ENCODE peak calls at places on chromosomes 7 and 10, in seven cellular contexts. P, V, A, N, M, J and X are unnamed samples.
A peak's percentile ranks its signal among the peaks of the same experiment; 100 is the strongest.

GRCh38 chr7:121126801-121127534 is 138.5 kb downstream of the CPED1 start:
- DNase-seq in M (no peak), P (no peak), N (no peak), J (no peak), A (no peak), V (no peak), X (no peak)

GRCh38 chr7:106114735-106115383 is 2.7 kb upstream of the SYPL1 start:
- DNase-seq in J (no peak), N (no peak), P (no peak), M (peak; percentile 63), A (peak; percentile 22), V (no peak), X (no peak)

GRCh38 chr7:120353171-120353570 is 80.2 kb downstream of the KCND2 start:
- DNase-seq in V (no peak), J (no peak), N (no peak), P (no peak), A (no peak), M (no peak), X (no peak)

GRCh38 chr10:116699049-116699782 is 43.1 kb downstream of the HSPA12A start:
- DNase-seq in V (no peak), A (no peak), N (no peak), P (no peak), M (no peak), J (no peak), X (no peak)

GRCh38 chr7:101308245-101309085 is 13.1 kb downstream of the IFT22 start:
- DNase-seq in N (no peak), P (no peak), J (no peak), M (peak; percentile 71), A (peak; percentile 6), V (peak; percentile 52), X (no peak)

GRCh38 chr7:79176859-79177477 is 276.5 kb downstream of the MAGI2 start:
- DNase-seq in M (no peak), P (peak; percentile 1), A (no peak), J (peak; percentile 29), V (peak; percentile 3), N (no peak), X (no peak)

GRCh38 chr7:77439572-77439971 is 23.4 kb upstream of the GSAP start:
- DNase-seq in P (no peak), N (peak; percentile 48), M (no peak), J (peak; percentile 70), V (no peak), A (no peak), X (peak; percentile 79)

GRCh38 chr10:3074985-3075600 is 7.7 kb downstream of the PFKP start:
- DNase-seq in N (no peak), V (no peak), P (no peak), J (no peak), A (no peak), M (no peak), X (no peak)

GRCh38 chr10:71783917-71784678 is 10.8 kb upstream of the VSIR start:
- DNase-seq in V (no peak), M (no peak), J (no peak), P (no peak), A (no peak), N (no peak), X (no peak)

GRCh38 chr10:74025380-74025978 is 27.6 kb downstream of the VCL start:
- DNase-seq in A (no peak), J (no peak), M (no peak), N (no peak), V (no peak), P (no peak), X (no peak)

GRCh38 chr7:47600199-47601118 is 18.5 kb upstream of the TNS3 start:
- DNase-seq in N (no peak), A (no peak), M (no peak), P (no peak), J (no peak), V (no peak), X (no peak)

GRCh38 chr7:126940723-126941307 is 311.9 kb downstream of the GRM8 start:
- DNase-seq in V (no peak), P (no peak), M (no peak), A (no peak), N (no peak), J (no peak), X (no peak)

GRCh38 chr10:13865758-13866491 is 279.2 kb downstream of the PRPF18 start:
- DNase-seq in A (no peak), P (no peak), J (no peak), N (no peak), M (no peak), V (no peak), X (peak; percentile 69)

GRCh38 chr7:17624379-17624778 is 315.9 kb downstream of the SNX13 start:
- DNase-seq in J (no peak), N (no peak), V (no peak), M (no peak), P (no peak), A (no peak), X (no peak)

GRCh38 chr10:17805921-17806577 is 3.1 kb upstream of the MRC1 start:
- DNase-seq in P (no peak), M (peak; percentile 69), N (no peak), V (no peak), A (no peak), J (no peak), X (no peak)

GRCh38 chr10:102988404-102989314 is 70.6 kb downstream of the CNNM2 start:
- DNase-seq in P (no peak), J (no peak), N (no peak), M (no peak), V (no peak), A (no peak), X (no peak)

GRCh38 chr7:136348542-136348941 is 371.4 kb upstream of the MTPN start:
- DNase-seq in N (no peak), J (no peak), A (no peak), P (no peak), V (no peak), M (no peak), X (peak; percentile 75)

GRCh38 chr7:146096994-146097393 is 19.6 kb upstream of the CNTNAP2 start:
- DNase-seq in A (no peak), P (no peak), N (no peak), V (no peak), J (no peak), M (no peak), X (no peak)

GRCh38 chr10:122674781-122675180 is 24.9 kb downstream of the C10orf120 start:
- DNase-seq in M (no peak), P (no peak), N (no peak), J (no peak), A (no peak), V (no peak), X (no peak)

GRCh38 chr7:92631067-92631829 is 41.1 kb upstream of the FAM133B start:
- DNase-seq in J (no peak), P (no peak), M (peak; percentile 73), A (no peak), V (no peak), N (no peak), X (no peak)